ENCODE peak calls at places on chromosome 12, in seven cellular contexts. K, G, V, Q, P, I and E are unnamed samples.

GRCh38 chr12:58095002-58095401 is 153.6 kb downstream of the ATP23 start:
- DNase-seq in K (no peak), G (no peak), V (no peak), Q (no peak), P (no peak), I (no peak), E (no peak)

GRCh38 chr12:47990351-47991105 is 13.7 kb downstream of the COL2A1 start:
- DNase-seq in K (no peak), G (no peak), V (no peak), Q (no peak), P (no peak), I (no peak), E (no peak)

GRCh38 chr12:42961395-42961794 is 371.8 kb upstream of the PRICKLE1 start:
- DNase-seq in K (no peak), G (no peak), V (no peak), Q (no peak), P (no peak), I (no peak), E (no peak)

GRCh38 chr12:104054681-104055346 is 4.8 kb upstream of the GLT8D2 start:
- DNase-seq in K (no peak), G (no peak), V (no peak), Q (no peak), P (no peak), I (no peak), E (no peak)

GRCh38 chr12:5438671-5439200 is 6.8 kb downstream of the NTF3 start:
- DNase-seq in K (no peak), G (no peak), V (no peak), Q (no peak), P (no peak), I (no peak), E (no peak)

GRCh38 chr12:98948566-98948965 is 303.5 kb downstream of the APAF1 start:
- DNase-seq in K (no peak), G (no peak), V (no peak), Q (no peak), P (no peak), I (no peak), E (no peak)

GRCh38 chr12:58777815-58778214 is 142.5 kb downstream of the LRIG3 start:
- DNase-seq in K (no peak), G (no peak), V (no peak), Q (no peak), P (no peak), I (no peak), E (no peak)

GRCh38 chr12:4276524-4277204 is 3.1 kb downstream of the CCND2 start:
- DNase-seq in K (peak; percentile 77), G (peak; percentile 87), V (peak; percentile 93), Q (peak; percentile 77), P (peak; percentile 88), I (peak; percentile 92), E (peak; percentile 88)

GRCh38 chr12:120353136-120353535 is 15.8 kb downstream of the MSI1 start:
- DNase-seq in K (no peak), G (no peak), V (no peak), Q (no peak), P (no peak), I (no peak), E (no peak)

GRCh38 chr12:1661553-1662335 is 29.1 kb upstream of the ADIPOR2 start:
- DNase-seq in K (peak; percentile 96), G (peak; percentile 95), V (peak; percentile 90), Q (peak; percentile 92), P (peak; percentile 92), I (peak; percentile 94), E (peak; percentile 81)

GRCh38 chr12:49094104-49094948 is at the start of gene DHH:
- DNase-seq in K (no peak), G (no peak), V (peak; percentile 44), Q (peak; percentile 40), P (no peak), I (no peak), E (no peak)

GRCh38 chr12:125280482-125281377 is 215.5 kb downstream of the AACS start:
- DNase-seq in K (no peak), G (no peak), V (no peak), Q (no peak), P (no peak), I (no peak), E (no peak)

GRCh38 chr12:90102957-90103652 is 394.5 kb upstream of the ATP2B1 start:
- DNase-seq in K (no peak), G (peak; percentile 56), V (no peak), Q (no peak), P (no peak), I (no peak), E (no peak)

GRCh38 chr12:81627336-81628189 is 131.6 kb downstream of the PPFIA2 start:
- DNase-seq in K (no peak), G (peak; percentile 79), V (no peak), Q (no peak), P (no peak), I (no peak), E (no peak)

GRCh38 chr12:3632256-3633240 is 120.4 kb downstream of the CRACR2A start:
- DNase-seq in K (no peak), G (no peak), V (no peak), Q (no peak), P (no peak), I (no peak), E (no peak)

GRCh38 chr12:87812711-87813110 is 216.5 kb downstream of the C12orf50 start:
- DNase-seq in K (no peak), G (no peak), V (no peak), Q (no peak), P (no peak), I (no peak), E (no peak)
- TF ChIP-seq CTCF in K (no peak), G (no peak), V (no peak), Q (no peak), P (no peak), I (no peak), E (no peak)

GRCh38 chr12:50620050-50620974 is 115.5 kb downstream of the DIP2B start:
- DNase-seq in K (no peak), G (peak; percentile 61), V (no peak), Q (no peak), P (no peak), I (no peak), E (no peak)
- TF ChIP-seq CTCF in K (no peak), G (no peak), V (no peak), Q (no peak), P (no peak), I (no peak), E (no peak)

DNA sequence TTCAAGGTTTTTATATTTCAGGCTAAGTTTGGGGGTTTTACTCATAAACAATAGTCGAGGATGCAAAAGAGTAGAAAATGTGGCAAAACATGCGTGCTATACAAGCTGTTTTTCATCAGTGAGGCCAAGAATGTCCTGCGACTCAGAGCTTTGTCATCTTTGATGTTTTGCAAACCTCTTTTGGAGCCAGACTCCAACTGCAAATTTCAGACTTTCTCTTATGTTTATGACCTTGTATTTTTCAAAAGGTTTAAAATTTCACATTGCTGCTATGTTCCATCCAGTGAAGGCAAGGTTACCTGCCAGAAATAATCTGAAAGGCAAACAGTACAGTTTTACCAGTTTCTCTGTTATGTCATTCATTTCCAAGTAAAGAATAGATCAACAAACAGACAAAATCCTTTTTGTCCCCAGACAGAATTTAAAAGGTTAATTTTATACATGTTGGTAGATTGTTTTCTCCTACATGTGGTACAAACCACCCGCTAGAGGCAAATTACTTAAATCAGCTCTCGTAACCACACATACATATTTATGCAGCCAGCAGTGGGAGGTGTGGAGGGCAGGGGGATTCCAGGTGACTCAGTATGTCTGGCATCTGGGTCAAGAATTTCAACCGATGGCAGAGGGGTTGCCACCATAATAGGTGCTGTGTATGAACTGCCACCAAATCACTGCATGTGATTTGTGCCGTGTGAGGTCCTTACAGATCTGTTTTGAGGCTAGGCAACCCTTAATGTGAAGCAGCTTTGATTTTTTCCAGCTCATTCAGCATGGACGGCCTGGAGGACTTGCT is 119.8 kb upstream of the CPM start:
- DNase-seq in K (no peak), G (peak; percentile 30), V (no peak), Q (no peak), P (no peak), I (no peak), E (no peak)
- TF ChIP-seq CTCF in K (no peak), G (no peak), V (no peak), Q (no peak), P (no peak), I (peak; percentile 14), E (no peak)

GRCh38 chr12:20950248-20950647 is 139.7 kb downstream of the SLCO1B3 start:
- DNase-seq in K (no peak), G (peak; percentile 59), V (no peak), Q (no peak), P (no peak), I (no peak), E (no peak)

GRCh38 chr12:20946732-20947131 is 136.2 kb downstream of the SLCO1B3 start:
- DNase-seq in K (no peak), G (peak; percentile 52), V (no peak), Q (no peak), P (no peak), I (no peak), E (no peak)
- TF ChIP-seq CTCF in K (peak; percentile 12), G (peak; percentile 72), V (peak; percentile 34), Q (peak; percentile 17), P (no peak), I (peak; percentile 61), E (peak; percentile 75)